ENCODE peak calls at places on chromosomes 12 and 14, in five cellular contexts. X is HFFc6, U is astrocyte of the spinal cord, Y is cardiac fibroblast, N is WTC11. D is an unnamed sample.

GRCh38 chr12:16348435-16349131 is 1.1 kb downstream of the MGST1 start:
- DNase-seq in X (no peak), U (no peak), Y (peak; percentile 49), N (no peak), D (no peak)

GRCh38 chr12:122336015-122336946 is 70.0 kb upstream of the VPS33A start:
- DNase-seq in X (no peak), U (peak; percentile 26), Y (peak; percentile 52), N (peak; percentile 54), D (peak; percentile 35)

GRCh38 chr12:60205500-60205899 is 609.7 kb downstream of the SLC16A7 start:
- DNase-seq in X (peak; percentile 41), U (peak; percentile 50), Y (peak; percentile 70), N (no peak), D (no peak)

GRCh38 chr14:83467811-83468210 is 1934.2 kb upstream of the SEL1L start:
- DNase-seq in X (peak; percentile 20), U (peak; percentile 22), Y (peak; percentile 3), N (no peak), D (no peak)

GRCh38 chr12:31337952-31338351 is 12.0 kb upstream of the SINHCAF start:
- DNase-seq in X (no peak), U (no peak), Y (no peak), N (no peak), D (no peak)

GRCh38 chr12:67460388-67460787 is 188.2 kb upstream of the DYRK2 start:
- DNase-seq in X (no peak), U (no peak), Y (no peak), N (no peak), D (no peak)

GRCh38 chr14:95222870-95223398 is 65.6 kb upstream of the DICER1 start:
- DNase-seq in X (no peak), U (peak; percentile 75), Y (peak; percentile 85), N (no peak), D (no peak)

GRCh38 chr12:45731376-45731775 is 1.9 kb downstream of the ARID2 start:
- DNase-seq in X (no peak), U (no peak), Y (no peak), N (no peak), D (no peak)

GRCh38 chr14:61297581-61297980 is 16.4 kb upstream of the TMEM30B start:
- DNase-seq in X (no peak), U (no peak), Y (no peak), N (no peak), D (no peak)

GRCh38 chr12:467591-467990 is 7.9 kb downstream of the B4GALNT3 start:
- DNase-seq in X (no peak), U (no peak), Y (no peak), N (no peak), D (no peak)

GRCh38 chr12:121536929-121537813 is 43.7 kb downstream of the KDM2B start:
- DNase-seq in X (peak; percentile 67), U (peak; percentile 67), Y (peak; percentile 59), N (peak; percentile 57), D (peak; percentile 96)

GRCh38 chr14:61051046-61051445 is 70.0 kb downstream of the SLC38A6 start:
- DNase-seq in X (no peak), U (no peak), Y (no peak), N (no peak), D (no peak)

GRCh38 chr12:65175385-65175784 is 6.0 kb downstream of the LEMD3 start:
- DNase-seq in X (no peak), U (no peak), Y (no peak), N (no peak), D (no peak)

GRCh38 chr14:65369560-65369959 is 43.0 kb upstream of the FUT8 start:
- DNase-seq in X (no peak), U (no peak), Y (no peak), N (no peak), D (no peak)

GRCh38 chr12:77049767-77050353 is 15.5 kb downstream of the E2F7 start:
- DNase-seq in X (peak; percentile 58), U (peak; percentile 72), Y (peak; percentile 82), N (no peak), D (peak; percentile 44)

GRCh38 chr12:119375619-119376018 is 41.1 kb downstream of the CCDC60 start:
- DNase-seq in X (no peak), U (no peak), Y (no peak), N (no peak), D (no peak)

GRCh38 chr14:21155963-21156362 is at the start of gene OR5AU1:
- DNase-seq in X (no peak), U (no peak), Y (no peak), N (no peak), D (no peak)

GRCh38 chr14:76055330-76055729 is 69.8 kb downstream of the IFT43 start:
- DNase-seq in X (no peak), U (no peak), Y (no peak), N (no peak), D (no peak)

GRCh38 chr12:128737292-128737966 is 86.3 kb downstream of the SLC15A4 start:
- DNase-seq in X (no peak), U (no peak), Y (no peak), N (no peak), D (no peak)

GRCh38 chr12:70040141-70040540 is 203.1 kb upstream of the CNOT2 start:
- DNase-seq in X (no peak), U (peak; percentile 5), Y (peak; percentile 76), N (no peak), D (no peak)

GRCh38 chr14:21656980-21657379 is 3.3 kb downstream of the OR4E2 start:
- DNase-seq in X (no peak), U (no peak), Y (no peak), N (no peak), D (no peak)

GRCh38 chr14:99853206-99853605 is 60.0 kb downstream of the EML1 start:
- DNase-seq in X (no peak), U (no peak), Y (no peak), N (no peak), D (no peak)

GRCh38 chr12:57836442-57837375 is 9.8 kb downstream of the CTDSP2 start:
- DNase-seq in X (peak; percentile 79), U (peak; percentile 86), Y (peak; percentile 90), N (peak; percentile 47), D (peak; percentile 68)

GRCh38 chr12:27289414-27289813 is 43.2 kb upstream of the BMAL2 start:
- DNase-seq in X (no peak), U (no peak), Y (no peak), N (no peak), D (no peak)

GRCh38 chr14:81684696-81685095 is 151.0 kb upstream of the SEL1L start:
- DNase-seq in X (no peak), U (no peak), Y (no peak), N (no peak), D (no peak)

GRCh38 chr12:89319111-89319510 is 33.2 kb downstream of the DUSP6 start:
- DNase-seq in X (no peak), U (no peak), Y (peak; percentile 13), N (no peak), D (no peak)

GRCh38 chr14:56119221-56119967 is 1.2 kb downstream of the PELI2 start:
- DNase-seq in X (no peak), U (peak; percentile 38), Y (peak; percentile 54), N (peak; percentile 50), D (peak; percentile 26)

GRCh38 chr12:75526655-75527511 is 15.5 kb upstream of the KRR1 start:
- DNase-seq in X (peak; percentile 61), U (peak; percentile 80), Y (peak; percentile 85), N (peak; percentile 13), D (peak; percentile 47)

GRCh38 chr14:23071975-23072539 is 14.7 kb upstream of the CDH24 start:
- DNase-seq in X (no peak), U (no peak), Y (no peak), N (no peak), D (no peak)

GRCh38 chr12:115609356-115609755 is 668.1 kb downstream of the MED13L start:
- DNase-seq in X (no peak), U (peak; percentile 59), Y (no peak), N (no peak), D (no peak)

GRCh38 chr12:44774815-44775411 is 101.2 kb downstream of the NELL2 start:
- DNase-seq in X (no peak), U (no peak), Y (peak; percentile 7), N (peak; percentile 83), D (peak; percentile 29)

GRCh38 chr12:123801573-123802178 is 39.6 kb downstream of the DNAH10 start:
- DNase-seq in X (peak; percentile 11), U (peak; percentile 24), Y (peak; percentile 49), N (no peak), D (peak; percentile 30)
- TF ChIP-seq CTCF in X (peak; percentile 83), U (peak; percentile 37), Y (peak; percentile 42), N (no peak), D (peak; percentile 39)

GRCh38 chr12:10756194-10756593 is 33.1 kb upstream of the YBX3 start:
- DNase-seq in X (no peak), U (no peak), Y (no peak), N (no peak), D (no peak)

GRCh38 chr12:10749700-10750384 is 26.7 kb upstream of the YBX3 start:
- DNase-seq in X (peak; percentile 94), U (peak; percentile 96), Y (peak; percentile 98), N (peak; percentile 66), D (peak; percentile 61)

GRCh38 chr12:10753066-10753465 is 29.9 kb upstream of the YBX3 start:
- DNase-seq in X (peak; percentile 76), U (peak; percentile 45), Y (peak; percentile 77), N (no peak), D (no peak)

GRCh38 chr12:10747730-10748129 is 24.6 kb upstream of the YBX3 start:
- DNase-seq in X (no peak), U (no peak), Y (no peak), N (no peak), D (no peak)

DNA sequence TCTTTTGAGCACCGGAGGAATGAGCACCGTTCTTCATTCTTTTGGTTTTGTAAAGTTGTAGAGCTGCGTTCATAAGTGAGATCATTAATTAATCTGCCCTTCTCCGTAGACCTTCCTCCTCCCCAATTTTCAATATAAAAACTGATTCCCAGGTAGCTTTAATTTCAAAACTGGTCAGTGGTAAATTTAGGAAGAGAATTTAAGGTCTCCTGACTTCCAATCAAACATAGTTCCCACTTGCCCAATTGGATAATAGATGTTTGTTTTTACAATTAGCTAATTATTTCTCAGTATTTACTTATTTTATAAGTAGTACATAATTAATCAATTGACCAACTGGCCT is 27.2 kb upstream of the YBX3 start:
- DNase-seq in X (no peak), U (no peak), Y (no peak), N (no peak), D (no peak)
- TF ChIP-seq CTCF in X (peak; percentile 70), U (no peak), Y (no peak), N (no peak), D (no peak)

DNA sequence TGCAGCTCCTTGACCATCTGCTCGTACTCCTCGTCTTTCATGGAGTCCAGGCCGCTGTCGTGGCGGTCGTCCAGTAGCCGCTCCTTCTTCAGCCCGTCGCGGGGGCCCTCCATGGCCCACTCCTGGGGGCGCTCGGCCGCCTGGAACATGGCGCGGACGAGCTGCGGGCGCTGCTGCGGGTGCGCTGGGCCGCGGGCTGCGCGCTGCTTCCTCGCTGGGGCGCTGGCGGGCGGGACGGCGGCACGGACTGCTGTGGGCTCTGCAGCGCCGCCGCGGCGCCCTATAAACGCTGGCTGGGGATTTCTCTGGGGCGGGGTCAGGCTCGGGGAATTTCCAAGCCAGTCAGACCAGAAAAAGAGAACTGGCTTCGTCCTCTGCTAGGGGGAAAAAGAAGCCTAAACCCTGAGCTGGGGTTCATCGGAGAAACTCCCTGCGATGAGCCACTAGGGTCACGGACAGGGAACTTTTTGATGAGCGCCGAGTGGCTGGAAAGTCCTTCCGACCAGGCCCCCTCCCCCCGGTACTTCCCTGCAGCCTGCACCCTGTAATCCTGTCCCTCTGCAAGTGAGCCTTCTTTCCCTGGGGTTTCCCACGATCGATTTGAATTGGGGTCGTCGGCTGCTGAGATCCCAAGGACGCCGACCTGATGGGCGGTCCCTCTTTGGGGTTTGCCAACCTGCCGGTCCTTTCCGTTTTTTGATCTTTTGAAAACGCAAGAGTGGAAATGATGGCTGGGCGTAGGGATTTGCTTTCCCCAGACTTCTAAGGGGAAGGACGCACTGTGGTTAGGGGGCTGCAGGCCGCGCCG is at the start of gene NFKBIA:
- DNase-seq in X (peak; percentile 83), U (peak; percentile 89), Y (peak; percentile 93), N (peak; percentile 82), D (peak; percentile 88)
- TF ChIP-seq CTCF in X (peak; percentile 70), U (peak; percentile 38), Y (peak; percentile 1), N (no peak), D (peak; percentile 59)

GRCh38 chr14:105849933-105850626 is 323.7 kb downstream of the TMEM121 start:
- DNase-seq in X (no peak), U (no peak), Y (no peak), N (no peak), D (no peak)
- TF ChIP-seq CTCF in X (no peak), U (no peak), Y (no peak), N (no peak), D (no peak)

D was measured in GM13977.